ENCODE peak calls at places on chromosomes 16 and 17, in five cellular contexts. F, K, H, G and L are unnamed samples.
A peak's percentile ranks its signal among the peaks of the same experiment; 100 is the strongest.

GRCh38 chr16:30786936-30787612 is at the start of gene ZNF629:
- DNase-seq in F (peak; percentile 85), K (no peak), H (peak; percentile 79), G (peak; percentile 97), L (peak; percentile 39)

GRCh38 chr16:25735645-25736044 is 43.9 kb downstream of the HS3ST4 start:
- DNase-seq in F (no peak), K (no peak), H (no peak), G (no peak), L (no peak)

GRCh38 chr17:81258292-81258691 is 19.2 kb downstream of the NDUFAF8 start:
- DNase-seq in F (no peak), K (no peak), H (no peak), G (peak; percentile 95), L (no peak)

GRCh38 chr16:3112058-3112880 is at the start of gene ZNF205:
- DNase-seq in F (peak; percentile 88), K (no peak), H (peak; percentile 70), G (peak; percentile 92), L (no peak)

GRCh38 chr17:60231234-60231633 is 81.5 kb downstream of the CA4 start:
- DNase-seq in F (no peak), K (no peak), H (peak; percentile 18), G (peak; percentile 53), L (peak; percentile 10)

GRCh38 chr16:88315543-88316105 is 67.1 kb upstream of the ZNF469 start:
- DNase-seq in F (peak; percentile 65), K (no peak), H (peak; percentile 50), G (no peak), L (peak; percentile 40)

GRCh38 chr17:42337442-42337841 is 49.1 kb downstream of the STAT5A start:
- DNase-seq in F (no peak), K (peak; percentile 94), H (no peak), G (no peak), L (no peak)

GRCh38 chr17:40311575-40311974 is 2.6 kb downstream of the RARA start:
- DNase-seq in F (no peak), K (no peak), H (no peak), G (no peak), L (no peak)

GRCh38 chr17:17151541-17151940 is 54.6 kb downstream of the PLD6 start:
- DNase-seq in F (no peak), K (no peak), H (no peak), G (no peak), L (no peak)

GRCh38 chr16:70151941-70152509 is 21.6 kb upstream of the CLEC18C start:
- DNase-seq in F (peak; percentile 8), K (no peak), H (no peak), G (no peak), L (no peak)

GRCh38 chr16:89375021-89375420 is 115.3 kb downstream of the ANKRD11 start:
- DNase-seq in F (no peak), K (no peak), H (no peak), G (no peak), L (no peak)

GRCh38 chr17:75031972-75032895 is 14.5 kb downstream of the ATP5PD start:
- DNase-seq in F (peak; percentile 65), K (no peak), H (peak; percentile 54), G (peak; percentile 89), L (peak; percentile 38)

GRCh38 chr17:19654342-19654886 is 5.9 kb downstream of the ALDH3A2 start:
- DNase-seq in F (no peak), K (no peak), H (no peak), G (no peak), L (no peak)
- H3K4me1 ChIP-seq in F (no peaks in the 10 kb centered on the region), K (no peaks in the 10 kb centered on the region), H (peaks cover 75% of the 10 kb centered on the region), G (peaks cover 16% of the 10 kb centered on the region), L (peaks cover 20% of the 10 kb centered on the region)

DNA sequence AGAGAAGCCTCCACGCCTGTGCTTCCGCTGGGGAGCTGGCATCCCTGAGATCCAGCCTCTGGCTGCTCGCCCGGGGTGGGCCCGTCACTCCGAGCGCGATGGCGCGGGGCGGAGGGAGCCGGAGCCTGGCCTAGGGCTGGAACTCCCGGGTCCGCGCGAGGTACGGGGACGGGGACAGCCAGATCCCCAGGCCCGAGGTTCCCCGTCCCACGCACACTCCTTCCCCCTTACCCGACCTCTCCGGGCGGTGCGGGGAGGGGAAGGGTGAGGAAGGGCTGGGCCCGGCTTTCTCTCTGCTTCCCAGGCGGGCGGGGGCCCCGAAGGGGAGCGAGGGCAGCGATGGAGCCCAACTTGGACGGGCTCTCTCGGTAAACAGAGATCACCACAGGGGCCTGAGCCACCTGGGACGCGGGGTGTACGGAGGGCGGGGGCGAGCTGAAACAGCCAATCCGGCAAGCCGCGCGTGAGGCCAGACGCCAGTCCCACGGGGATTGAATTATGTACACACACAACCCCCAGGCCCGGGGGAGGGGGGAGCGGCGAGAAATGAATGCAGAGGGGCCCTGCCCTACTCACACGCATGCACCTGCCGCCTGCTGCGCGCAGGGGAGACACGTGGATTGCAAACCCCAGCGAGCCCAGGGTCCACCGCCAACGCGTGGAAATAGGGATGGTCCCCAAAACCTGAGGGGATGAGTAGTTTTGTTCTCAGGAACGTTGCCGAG is at the start of gene SLC16A11:
- DNase-seq in F (no peak), K (no peak), H (no peak), G (peak; percentile 75), L (no peak)
- TF ChIP-seq YY1 in F (no peak), K (no peak), H (no peak), G (no peak), L (no peak)

GRCh38 chr16:57727610-57728009 is 8.0 kb upstream of the KATNB1 start:
- DNase-seq in F (no peak), K (no peak), H (no peak), G (no peak), L (no peak)
- TF ChIP-seq REST in F (no peak), K (no peak), H (no peak), G (no peak), L (no peak)

DNA sequence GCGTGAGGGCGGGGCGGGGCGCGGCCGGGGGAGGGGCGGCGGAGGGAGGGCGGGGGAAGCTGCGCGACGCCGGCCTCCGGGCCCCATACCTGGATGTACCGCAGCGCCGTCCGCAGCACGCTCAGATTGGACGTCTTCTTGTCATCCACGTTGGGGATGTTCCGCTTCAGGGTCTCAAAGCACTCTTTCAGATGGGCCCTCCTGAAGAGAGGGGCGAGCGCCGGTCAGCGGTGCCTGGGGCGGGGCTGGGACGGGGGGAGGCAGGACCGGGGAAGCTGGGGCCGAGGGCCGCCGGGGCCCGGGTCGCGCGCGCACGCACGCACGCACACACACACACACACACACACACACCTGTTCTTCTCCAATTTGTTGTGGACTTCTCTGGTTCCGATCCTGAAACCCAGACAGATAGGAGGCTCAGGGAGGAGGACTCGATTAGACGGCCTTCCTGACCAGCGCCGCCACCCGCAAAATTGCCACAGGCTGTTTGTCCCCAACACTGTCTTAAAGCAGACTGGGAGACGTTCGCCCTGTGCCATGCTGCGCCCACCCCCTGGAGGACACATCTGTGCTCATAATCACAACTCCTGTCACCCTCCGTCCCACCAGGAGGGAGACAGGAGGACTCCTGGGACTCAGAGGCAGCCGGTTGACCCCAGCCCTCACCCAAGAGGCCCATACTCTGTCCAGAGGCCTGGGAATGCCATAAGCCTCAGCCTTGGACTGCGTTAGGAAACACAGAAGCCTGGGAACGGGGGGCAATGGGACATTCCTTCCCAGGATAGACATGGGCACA is 6.7 kb downstream of the MNT start:
- DNase-seq in F (no peak), K (no peak), H (no peak), G (peak; percentile 22), L (no peak)
- H3K4me1 ChIP-seq in F (peaks cover 45% of the 10 kb centered on the region), K (peaks cover 32% of the 10 kb centered on the region), H (peaks cover 52% of the 10 kb centered on the region), G (peaks cover 38% of the 10 kb centered on the region), L (peaks cover 49% of the 10 kb centered on the region)

DNA sequence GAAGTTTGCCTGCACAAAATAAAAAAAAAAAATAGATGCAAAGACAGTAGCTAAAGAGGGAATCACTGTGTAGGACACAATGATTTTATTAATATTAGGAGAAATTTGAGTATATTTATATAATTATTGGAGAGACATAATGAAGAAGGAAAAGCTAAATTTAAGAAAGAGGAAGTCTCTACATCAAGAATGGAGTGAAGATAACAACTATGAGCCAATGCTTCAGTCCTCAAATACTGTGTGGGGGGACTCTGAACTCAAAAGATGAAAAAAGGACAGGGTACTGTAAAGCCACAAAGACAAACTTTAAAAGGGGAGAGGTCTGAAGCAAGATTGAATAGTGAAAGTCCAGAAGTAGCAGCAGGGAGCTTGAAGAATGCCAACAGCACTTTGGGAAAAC is 44.7 kb downstream of the SKAP1 start:
- DNase-seq in F (no peak), K (no peak), H (no peak), G (no peak), L (no peak)
- TF ChIP-seq YY1 in F (no peak), K (no peak), H (no peak), G (no peak), L (no peak)

GRCh38 chr17:10051112-10051511 is 146.0 kb upstream of the RCVRN start:
- DNase-seq in F (no peak), K (no peak), H (no peak), G (no peak), L (no peak)

GRCh38 chr17:10046786-10047609 is 141.9 kb upstream of the RCVRN start:
- DNase-seq in F (no peak), K (peak; percentile 82), H (no peak), G (no peak), L (no peak)

GRCh38 chr17:10050597-10051101 is 145.6 kb upstream of the RCVRN start:
- DNase-seq in F (no peak), K (peak; percentile 68), H (no peak), G (no peak), L (no peak)

GRCh38 chr17:10046259-10046658 is 141.2 kb upstream of the RCVRN start:
- DNase-seq in F (no peak), K (no peak), H (no peak), G (no peak), L (no peak)

GRCh38 chr17:10048951-10049350 is 143.9 kb upstream of the RCVRN start:
- DNase-seq in F (no peak), K (no peak), H (peak; percentile 16), G (no peak), L (no peak)
- TF ChIP-seq REST in F (no peak), K (no peak), H (no peak), G (no peak), L (no peak)